ENCODE peak calls at places on chromosomes 13 and 19, in ten cellular contexts. C, O, K, G, N, Q, A, E, R and B are unnamed samples.

GRCh38 chr13:47094734-47095434 is 198.0 kb upstream of the HTR2A start:
- DNase-seq in C (no peak), O (no peak), K (no peak), G (no peak), N (no peak), Q (no peak), A (no peak), E (no peak), R (no peak), B (no peak)

GRCh38 chr13:76637651-76638111 is 248.5 kb downstream of the KCTD12 start:
- DNase-seq in C (no peak), O (no peak), K (peak), G (no peak), N (no peak), Q (no peak), A (no peak), E (no peak), R (no peak), B (no peak)

GRCh38 chr13:37618554-37618953 is 20.0 kb upstream of the POSTN start:
- DNase-seq in C (no peak), O (peak), K (peak), G (no peak), N (no peak), Q (no peak), A (no peak), E (peak), R (no peak), B (no peak)

GRCh38 chr19:17572640-17573039 is 17.2 kb downstream of the COLGALT1 start:
- DNase-seq in C (no peak), O (no peak), K (no peak), G (no peak), N (no peak), Q (no peak), A (no peak), E (no peak), R (no peak), B (no peak)

GRCh38 chr19:10352764-10353671 is 13.6 kb upstream of the ICAM3 start:
- DNase-seq in C (peak), O (no peak), K (no peak), G (peak), N (no peak), Q (peak), A (no peak), E (no peak), R (no peak), B (peak)

GRCh38 chr19:16676101-16676798 is 15.3 kb downstream of the TMEM38A start:
- DNase-seq in C (no peak), O (no peak), K (no peak), G (no peak), N (no peak), Q (no peak), A (no peak), E (peak), R (no peak), B (no peak)

GRCh38 chr19:18156841-18157464 is 4.0 kb downstream of the PIK3R2 start:
- DNase-seq in C (no peak), O (peak), K (peak), G (peak), N (peak), Q (peak), A (no peak), E (peak), R (no peak), B (peak)

GRCh38 chr19:5072115-5072514 is 103.2 kb downstream of the KDM4B start:
- DNase-seq in C (no peak), O (no peak), K (no peak), G (no peak), N (no peak), Q (no peak), A (no peak), E (no peak), R (no peak), B (no peak)

GRCh38 chr13:30132623-30133553 is 174.5 kb downstream of the KATNAL1 start:
- DNase-seq in C (peak), O (peak), K (peak), G (peak), N (peak), Q (peak), A (peak), E (peak), R (peak), B (peak)

GRCh38 chr19:41457241-41457640 is 14.3 kb downstream of the ERICH4 start:
- DNase-seq in C (no peak), O (no peak), K (no peak), G (no peak), N (no peak), Q (no peak), A (no peak), E (no peak), R (no peak), B (no peak)